ENCODE peak calls at places on chromosome 15, in eight cellular contexts. M is sigmoid colon, K is fibroblast of villous mesenchyme, W is lung, E is lower lobe of right lung, A is fibroblast of the aortic adventitia, D is kidney epithelial cell, N is heart left ventricle. V is an unnamed sample.

GRCh38 chr15:90075420-90076289 is 26.6 kb downstream of the IDH2 start:
- DNase-seq in M (no peak), K (no peak), W (no peak), E (no peak), A (no peak), D (no peak), N (no peak), V (no peak)

GRCh38 chr15:96327155-96327741 is 3.3 kb upstream of the NR2F2 start:
- DNase-seq in M (no peak), K (peak), W (no peak), E (no peak), A (peak), D (peak), N (no peak), V (peak)

GRCh38 chr15:74829500-74829899 is 3.1 kb downstream of the CPLX3 start:
- DNase-seq in M (no peak), K (no peak), W (no peak), E (no peak), A (peak), D (no peak), N (no peak), V (no peak)

GRCh38 chr15:24823473-24823872 is 131.3 kb upstream of the SNRPN start:
- DNase-seq in M (no peak), K (no peak), W (no peak), E (no peak), A (no peak), D (no peak), N (peak), V (no peak)

GRCh38 chr15:80558631-80559319 is 136.3 kb upstream of the ABHD17C start:
- DNase-seq in M (no peak), K (no peak), W (no peak), E (no peak), A (no peak), D (no peak), N (no peak), V (no peak)

GRCh38 chr15:69125236-69125635 is 35.2 kb upstream of the GLCE start:
- DNase-seq in M (no peak), K (no peak), W (no peak), E (no peak), A (no peak), D (no peak), N (no peak), V (no peak)

GRCh38 chr15:96619171-96619570 is 288.7 kb downstream of the NR2F2 start:
- DNase-seq in M (no peak), K (no peak), W (no peak), E (no peak), A (no peak), D (no peak), N (no peak), V (no peak)

GRCh38 chr15:59492389-59493377 is 54.7 kb downstream of the FAM81A start:
- DNase-seq in M (peak), K (peak), W (peak), E (peak), A (peak), D (peak), N (peak), V (peak)

GRCh38 chr15:61613729-61614128 is 384.6 kb upstream of the RORA start:
- DNase-seq in M (no peak), K (peak), W (no peak), E (no peak), A (no peak), D (no peak), N (no peak), V (no peak)

GRCh38 chr15:33737687-33738606 is 230.3 kb upstream of the CHRM5 start:
- DNase-seq in M (no peak), K (peak), W (no peak), E (no peak), A (peak), D (no peak), N (no peak), V (no peak)

GRCh38 chr15:35092311-35092710 is 7.2 kb upstream of the NANOGP8 start:
- DNase-seq in M (no peak), K (no peak), W (no peak), E (no peak), A (no peak), D (no peak), N (no peak), V (no peak)

GRCh38 chr15:43911235-43911661 is 84.4 kb downstream of the WDR76 start:
- DNase-seq in M (no peak), K (peak), W (no peak), E (no peak), A (peak), D (no peak), N (peak), V (peak)

GRCh38 chr15:101176625-101177024 is 75.2 kb downstream of the CHSY1 start:
- DNase-seq in M (no peak), K (peak), W (no peak), E (no peak), A (peak), D (no peak), N (no peak), V (no peak)

GRCh38 chr15:68585574-68586273 is 6.9 kb downstream of the CORO2B start:
- DNase-seq in M (no peak), K (no peak), W (no peak), E (no peak), A (no peak), D (no peak), N (no peak), V (no peak)

GRCh38 chr15:51731549-51732267 is 5.7 kb downstream of the LYSMD2 start:
- DNase-seq in M (no peak), K (peak), W (no peak), E (no peak), A (peak), D (no peak), N (peak), V (peak)

GRCh38 chr15:91257755-91258435 is 157.8 kb downstream of the SV2B start:
- DNase-seq in M (no peak), K (no peak), W (no peak), E (no peak), A (no peak), D (no peak), N (no peak), V (no peak)

GRCh38 chr15:46366360-46367007 is 731.7 kb downstream of the SQOR start:
- DNase-seq in M (no peak), K (no peak), W (no peak), E (no peak), A (no peak), D (no peak), N (no peak), V (no peak)

GRCh38 chr15:59199775-59200465 is 6.7 kb upstream of the LDHAL6B start:
- DNase-seq in M (no peak), K (peak), W (no peak), E (no peak), A (peak), D (peak), N (no peak), V (no peak)

GRCh38 chr15:73908030-73908821 is 18.0 kb upstream of the LOXL1 start:
- DNase-seq in M (peak), K (peak), W (peak), E (peak), A (peak), D (no peak), N (peak), V (no peak)

GRCh38 chr15:80404057-80404718 is at the start of gene ARNT2:
- DNase-seq in M (no peak), K (no peak), W (no peak), E (peak), A (no peak), D (no peak), N (peak), V (no peak)

GRCh38 chr15:91887921-91888373 is 34.4 kb downstream of the SLCO3A1 start:
- DNase-seq in M (no peak), K (no peak), W (no peak), E (no peak), A (peak), D (no peak), N (no peak), V (no peak)

GRCh38 chr15:56244237-56244810 is 645 bp upstream of the RFX7 start:
- DNase-seq in M (peak), K (peak), W (peak), E (peak), A (peak), D (peak), N (peak), V (no peak)

GRCh38 chr15:48671381-48672022 is 26.0 kb upstream of the FBN1 start:
- DNase-seq in M (peak), K (peak), W (no peak), E (no peak), A (peak), D (no peak), N (peak), V (peak)

GRCh38 chr15:52217186-52217585 is 26.0 kb upstream of the GNB5 start:
- DNase-seq in M (no peak), K (no peak), W (no peak), E (no peak), A (no peak), D (no peak), N (no peak), V (no peak)

GRCh38 chr15:32802296-32802936 is 84.6 kb downstream of the GREM1 start:
- DNase-seq in M (no peak), K (peak), W (no peak), E (no peak), A (peak), D (peak), N (no peak), V (peak)

GRCh38 chr15:68816795-68817303 is 3.8 kb downstream of the ANP32A start:
- DNase-seq in M (no peak), K (peak), W (no peak), E (no peak), A (no peak), D (no peak), N (no peak), V (no peak)

GRCh38 chr15:50850003-50850402 is 58.5 kb upstream of the AP4E1 start:
- DNase-seq in M (no peak), K (no peak), W (no peak), E (no peak), A (no peak), D (no peak), N (no peak), V (no peak)

GRCh38 chr15:66369773-66370651 is 13.5 kb upstream of the TIPIN start:
- DNase-seq in M (no peak), K (peak), W (no peak), E (no peak), A (peak), D (no peak), N (no peak), V (no peak)

GRCh38 chr15:51647128-51647562 is 24.6 kb upstream of the DMXL2 start:
- DNase-seq in M (peak), K (peak), W (peak), E (peak), A (peak), D (peak), N (peak), V (peak)

GRCh38 chr15:70264014-70264492 is 166.3 kb upstream of the TLE3 start:
- DNase-seq in M (peak), K (no peak), W (no peak), E (no peak), A (peak), D (peak), N (no peak), V (no peak)

GRCh38 chr15:41367418-41367817 is 34.7 kb downstream of the NUSAP1 start:
- DNase-seq in M (no peak), K (no peak), W (no peak), E (no peak), A (no peak), D (no peak), N (peak), V (no peak)
- H3K4me3 ChIP-seq in M (no peak), K (no peak), W (no peak), E (no peak), A (no peak), D (no peak), N (no peak), V (no peak)

DNA sequence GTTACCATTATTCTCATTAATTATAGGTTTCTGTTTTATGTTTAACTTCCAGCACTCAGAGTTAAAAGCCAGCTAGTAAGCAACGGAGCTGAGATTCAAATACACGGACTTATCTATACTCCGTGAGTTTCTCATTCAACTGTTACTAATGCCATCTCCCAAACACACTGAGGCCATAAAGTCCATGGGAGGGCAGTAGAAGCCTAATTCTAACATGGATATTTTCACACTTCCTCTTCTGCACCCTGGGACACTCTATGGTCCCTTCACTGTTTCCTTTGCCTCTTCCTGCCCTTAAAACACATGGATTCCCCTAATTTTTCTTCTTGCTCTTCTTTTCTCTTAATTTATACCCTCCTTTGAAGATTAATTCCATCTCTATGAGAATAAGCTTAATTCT is 245.0 kb downstream of the KLF13 start:
- DNase-seq in M (no peak), K (no peak), W (no peak), E (no peak), A (no peak), D (no peak), N (no peak), V (no peak)
- TF ChIP-seq CTCF in M (no peak), K (no peak), W (no peak), E (no peak), A (no peak), D (no peak), N (peak), V (peak)

DNA sequence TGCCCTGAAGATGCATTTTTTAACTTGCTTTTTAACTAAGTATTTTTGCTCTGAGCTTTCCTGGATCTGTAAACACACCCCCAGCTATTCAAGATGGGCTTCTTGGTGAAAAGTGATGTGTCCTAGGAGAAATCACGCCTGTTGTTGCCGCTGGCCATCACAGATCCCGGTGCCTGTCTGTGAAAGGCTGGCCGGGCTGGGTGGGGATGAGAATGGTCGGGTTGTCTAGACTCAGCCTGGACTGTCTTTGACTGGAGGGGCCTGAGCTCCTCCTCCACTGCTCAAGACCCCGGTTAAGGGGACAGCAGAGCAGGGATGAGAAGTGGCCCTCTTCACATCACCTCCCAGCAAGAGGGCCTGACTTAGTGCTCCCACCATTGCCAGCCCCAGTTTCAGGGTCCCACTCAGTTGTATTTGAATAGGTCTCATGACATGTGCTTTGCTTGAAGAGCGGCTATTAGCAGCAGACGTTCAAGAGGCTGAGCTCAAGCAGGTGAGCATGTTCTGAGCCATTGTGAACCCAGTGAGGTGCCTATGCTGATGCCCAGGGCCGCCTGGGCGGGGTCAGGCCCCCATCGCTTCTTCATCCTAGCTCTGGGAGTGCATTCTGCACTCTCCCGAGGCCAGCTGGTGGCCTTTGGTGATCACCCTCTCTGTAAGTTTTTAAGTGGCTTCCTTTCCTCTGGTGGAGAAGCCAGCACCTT is 79.9 kb downstream of the IGF1R start:
- DNase-seq in M (no peak), K (no peak), W (no peak), E (no peak), A (no peak), D (no peak), N (no peak), V (no peak)
- H3K4me3 ChIP-seq in M (no peak), K (no peak), W (no peak), E (no peak), A (no peak), D (no peak), N (no peak), V (no peak)

DNA sequence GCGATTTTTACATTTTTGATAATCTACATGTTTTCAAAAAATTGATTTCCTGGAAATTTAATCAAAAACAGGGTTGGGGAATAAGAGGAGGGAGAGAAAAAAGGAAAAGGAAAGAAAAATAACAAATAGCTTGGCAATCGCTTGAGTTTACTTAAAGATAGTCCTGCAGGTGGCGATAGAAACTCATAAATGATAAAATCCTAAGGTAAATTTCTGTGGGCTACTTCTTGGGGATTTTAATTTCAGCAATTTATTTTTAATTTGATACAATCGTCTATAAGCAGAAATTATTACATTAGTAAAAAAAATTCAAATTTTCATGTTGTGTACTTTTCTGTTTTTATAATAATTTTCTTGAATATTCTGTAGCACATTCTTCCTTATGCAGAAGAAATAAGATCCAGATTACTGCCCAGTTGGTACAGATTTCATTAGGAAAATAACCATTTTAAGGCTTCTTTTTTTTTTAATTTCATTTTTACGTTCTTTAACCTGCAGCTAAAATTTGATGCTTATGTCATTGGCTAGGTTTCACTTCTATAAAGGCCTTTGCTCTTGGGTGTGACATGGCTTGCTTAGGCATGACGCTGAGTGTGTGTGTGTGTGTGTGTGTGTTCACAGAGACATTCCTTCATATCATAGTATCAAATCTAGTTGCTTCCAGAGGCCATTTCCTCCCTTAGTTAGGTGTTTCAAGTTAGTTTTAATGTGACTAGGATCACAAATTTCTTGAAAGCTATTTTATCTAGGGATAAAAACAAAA is 181.8 kb downstream of the MCTP2 start:
- DNase-seq in M (no peak), K (peak), W (no peak), E (no peak), A (peak), D (no peak), N (no peak), V (no peak)
- TF ChIP-seq CTCF in M (peak), K (peak), W (peak), E (peak), A (peak), D (peak), N (peak), V (peak)

GRCh38 chr15:65305144-65305758 is 774 bp downstream of the RNU5B-1 start:
- DNase-seq in M (no peak), K (no peak), W (no peak), E (no peak), A (no peak), D (no peak), N (no peak), V (no peak)
- H3K4me3 ChIP-seq in M (peak), K (peak), W (no peak), E (peak), A (peak), D (no peak), N (peak), V (no peak)

GRCh38 chr15:63531586-63531985 is 27.2 kb downstream of the USP3 start:
- DNase-seq in M (no peak), K (no peak), W (no peak), E (no peak), A (no peak), D (no peak), N (no peak), V (no peak)
- TF ChIP-seq CTCF in M (no peak), K (peak), W (no peak), E (no peak), A (peak), D (peak), N (peak), V (peak)

GRCh38 chr15:42198516-42198915 is 9.6 kb downstream of the VPS39 start:
- DNase-seq in M (no peak), K (no peak), W (no peak), E (no peak), A (no peak), D (no peak), N (no peak), V (no peak)
- H3K4me3 ChIP-seq in M (no peak), K (no peak), W (no peak), E (no peak), A (no peak), D (no peak), N (no peak), V (no peak)

GRCh38 chr15:88603885-88604284 is 17.3 kb upstream of the AEN start:
- DNase-seq in M (no peak), K (no peak), W (no peak), E (no peak), A (no peak), D (no peak), N (no peak), V (no peak)
- TF ChIP-seq CTCF in M (no peak), K (no peak), W (no peak), E (no peak), A (no peak), D (no peak), N (no peak), V (no peak)

GRCh38 chr15:87477759-87478687 is 778.5 kb downstream of the NTRK3 start:
- DNase-seq in M (peak), K (peak), W (peak), E (no peak), A (peak), D (peak), N (peak), V (peak)
- H3K4me3 ChIP-seq in M (peak), K (no peak), W (no peak), E (no peak), A (peak), D (peak), N (no peak), V (no peak)